ENCODE peak calls at places on chromosomes 16 and 17, in five cellular contexts. Z, U, B, R and X are unnamed samples. For H3K4me1, the result is how much of the 10 kb centered on the place peaks cover.

GRCh38 chr16:6611535-6611934 is 721.1 kb upstream of the RBFOX1 start:
- DNase-seq in Z (no peak), U (no peak), B (no peak), R (no peak), X (no peak)

GRCh38 chr17:37344519-37344918 is 31.3 kb upstream of the C17orf78 start:
- DNase-seq in Z (no peak), U (peak), B (no peak), R (no peak), X (no peak)

GRCh38 chr17:37465058-37465616 is 24.6 kb upstream of the DUSP14 start:
- DNase-seq in Z (no peak), U (peak), B (no peak), R (peak), X (peak)

GRCh38 chr17:50686494-50687199 is 21.1 kb downstream of the ANKRD40 start:
- DNase-seq in Z (no peak), U (peak), B (peak), R (peak), X (no peak)

GRCh38 chr16:77882359-77882758 is 94.0 kb downstream of the VAT1L start:
- DNase-seq in Z (no peak), U (peak), B (no peak), R (no peak), X (no peak)

GRCh38 chr17:48055531-48056245 is 7.5 kb downstream of the NFE2L1 start:
- DNase-seq in Z (peak), U (peak), B (no peak), R (peak), X (peak)

GRCh38 chr17:36869856-36870617 is 67.2 kb upstream of the LHX1 start:
- DNase-seq in Z (no peak), U (peak), B (no peak), R (peak), X (peak)

GRCh38 chr16:13909872-13910303 is 10.1 kb upstream of the ERCC4 start:
- DNase-seq in Z (no peak), U (peak), B (peak), R (no peak), X (peak)

GRCh38 chr16:7372095-7372494 is 39.5 kb downstream of the RBFOX1 start:
- DNase-seq in Z (no peak), U (no peak), B (no peak), R (no peak), X (no peak)

GRCh38 chr17:4234406-4234805 is 29.4 kb downstream of the ANKFY1 start:
- DNase-seq in Z (no peak), U (no peak), B (no peak), R (no peak), X (no peak)

GRCh38 chr17:61461586-61461966 is 9.4 kb downstream of the TBX4 start:
- DNase-seq in Z (no peak), U (no peak), B (no peak), R (no peak), X (no peak)

GRCh38 chr16:50282010-50282538 is 15.7 kb downstream of the ADCY7 start:
- DNase-seq in Z (peak), U (no peak), B (peak), R (no peak), X (no peak)

GRCh38 chr16:50282955-50283631 is 16.7 kb downstream of the ADCY7 start:
- DNase-seq in Z (no peak), U (no peak), B (no peak), R (no peak), X (no peak)

GRCh38 chr16:50285406-50286003 is 19.2 kb downstream of the ADCY7 start:
- DNase-seq in Z (no peak), U (peak), B (no peak), R (no peak), X (no peak)

GRCh38 chr16:50286681-50287080 is 20.3 kb downstream of the ADCY7 start:
- DNase-seq in Z (no peak), U (no peak), B (no peak), R (no peak), X (no peak)

GRCh38 chr16:50284131-50284911 is 18.0 kb downstream of the ADCY7 start:
- DNase-seq in Z (peak), U (peak), B (peak), R (no peak), X (no peak)
- H3K4me1 ChIP-seq in Z (half or more), U (under half), B (half or more), R (under half), X (under half)

GRCh38 chr17:77451894-77452852 is 311.4 kb downstream of the SEC14L1 start:
- DNase-seq in Z (peak), U (peak), B (peak), R (peak), X (peak)
- H3K4me1 ChIP-seq in Z (half or more), U (under half), B (half or more), R (half or more), X (half or more)

GRCh38 chr16:67718668-67719047 is 458 bp downstream of the GFOD2 start:
- DNase-seq in Z (peak), U (peak), B (no peak), R (no peak), X (peak)
- H3K4me1 ChIP-seq in Z (under half), U (under half), B (half or more), R (under half), X (under half)

DNA sequence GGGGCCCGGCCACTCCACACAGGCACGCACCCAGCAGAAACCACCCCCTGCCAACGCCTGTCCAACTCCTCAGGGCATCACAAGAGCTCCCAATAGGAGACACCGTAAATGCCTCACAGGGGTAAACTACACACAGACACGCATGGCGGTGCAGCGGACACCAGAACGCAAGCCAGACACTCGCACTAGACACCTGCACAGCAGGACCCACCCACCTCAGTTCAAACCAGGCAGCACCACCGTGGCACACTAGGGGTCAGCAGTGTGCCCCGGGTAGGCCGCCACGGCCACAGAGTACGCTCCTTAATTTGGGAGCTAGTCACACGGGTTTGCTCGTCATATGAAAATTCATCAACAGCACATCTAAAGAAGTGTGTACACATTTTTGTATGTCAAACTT is 3.4 kb downstream of the SLC38A10 start:
- DNase-seq in Z (peak), U (peak), B (peak), R (peak), X (peak)
- H3K4me1 ChIP-seq in Z (under half), U (under half), B (half or more), R (under half), X (under half)

GRCh38 chr17:40074871-40075215 is 12.1 kb downstream of the THRA start:
- DNase-seq in Z (no peak), U (peak), B (no peak), R (no peak), X (no peak)
- H3K4me1 ChIP-seq in Z (under half), U (under half), B (half or more), R (under half), X (under half)

DNA sequence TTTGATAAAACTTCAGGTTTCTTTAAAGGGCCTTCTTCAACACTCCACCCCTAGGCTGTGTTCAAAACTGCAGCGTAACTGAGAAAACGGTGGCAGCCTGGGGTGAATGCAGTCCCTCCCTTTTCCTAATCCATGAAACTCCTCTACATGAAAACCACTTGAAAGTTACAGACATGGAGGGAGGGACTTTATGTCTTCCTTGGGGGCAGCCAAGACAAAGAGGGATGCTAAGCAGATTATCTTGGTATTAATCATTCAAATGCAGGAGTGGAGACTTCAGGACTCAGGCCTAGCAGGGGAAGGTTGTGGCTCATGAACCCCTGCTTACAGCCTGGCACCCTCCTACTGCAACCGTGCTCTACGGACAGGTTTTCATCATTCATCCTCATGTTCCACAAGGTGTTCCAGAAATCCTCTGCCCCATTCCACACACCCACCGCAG is 46.8 kb downstream of the RNF112 start:
- DNase-seq in Z (no peak), U (no peak), B (no peak), R (no peak), X (no peak)
- H3K4me1 ChIP-seq in Z (under half), U (under half), B (under half), R (under half), X (under half)